ENCODE peak calls at places on chromosomes 2 and 18, in nine cellular contexts. M, L, Z, P, K, I, C, H and R are unnamed samples.

GRCh38 chr2:19667085-19667484 is 234.7 kb downstream of the TTC32 start:
- DNase-seq in M (no peak), L (peak), Z (no peak), P (no peak), K (no peak), I (no peak), C (no peak), H (no peak), R (no peak)

GRCh38 chr2:225008935-225009334 is 33.3 kb downstream of the DOCK10 start:
- DNase-seq in M (peak), L (no peak), Z (no peak), P (no peak), K (no peak), I (no peak), C (no peak), H (no peak), R (peak)

GRCh38 chr2:102425441-102426132 is 2.6 kb downstream of the IL18RAP start:
- DNase-seq in M (no peak), L (no peak), Z (no peak), P (no peak), K (no peak), I (no peak), C (no peak), H (no peak), R (no peak)

GRCh38 chr2:147826615-147827375 is 18.0 kb upstream of the ACVR2A start:
- DNase-seq in M (no peak), L (no peak), Z (no peak), P (no peak), K (no peak), I (no peak), C (no peak), H (no peak), R (no peak)

GRCh38 chr18:3528251-3528650 is 78.3 kb downstream of the TGIF1 start:
- DNase-seq in M (no peak), L (no peak), Z (no peak), P (no peak), K (no peak), I (no peak), C (no peak), H (no peak), R (no peak)

GRCh38 chr18:58639751-58640427 is 11.0 kb upstream of the ALPK2 start:
- DNase-seq in M (no peak), L (peak), Z (no peak), P (peak), K (peak), I (no peak), C (no peak), H (peak), R (no peak)

GRCh38 chr2:96143848-96144480 is 1.3 kb downstream of the DUSP2 start:
- DNase-seq in M (peak), L (no peak), Z (no peak), P (peak), K (peak), I (peak), C (peak), H (no peak), R (no peak)

GRCh38 chr2:196336715-196337617 is 165.6 kb upstream of the STK17B start:
- DNase-seq in M (peak), L (peak), Z (no peak), P (no peak), K (peak), I (peak), C (peak), H (no peak), R (peak)

GRCh38 chr2:202638710-202639109 is 3.9 kb downstream of the FAM117B start:
- DNase-seq in M (no peak), L (no peak), Z (no peak), P (no peak), K (no peak), I (no peak), C (no peak), H (no peak), R (no peak)

GRCh38 chr18:64119916-64120315 is 29.0 kb downstream of the LINC00305 start:
- DNase-seq in M (no peak), L (no peak), Z (no peak), P (no peak), K (no peak), I (no peak), C (no peak), H (no peak), R (no peak)

GRCh38 chr18:32688821-32689220 is 84.0 kb downstream of the KLHL14 start:
- DNase-seq in M (no peak), L (no peak), Z (no peak), P (no peak), K (no peak), I (no peak), C (no peak), H (no peak), R (no peak)

GRCh38 chr2:10447300-10448207 is 573 bp downstream of the ODC1 start:
- DNase-seq in M (peak), L (peak), Z (no peak), P (peak), K (peak), I (peak), C (no peak), H (no peak), R (no peak)

GRCh38 chr2:234478121-234478858 is 18.6 kb downstream of the ARL4C start:
- DNase-seq in M (peak), L (peak), Z (no peak), P (no peak), K (no peak), I (no peak), C (no peak), H (no peak), R (no peak)

GRCh38 chr2:100783986-100784385 is 36.0 kb upstream of the NPAS2 start:
- DNase-seq in M (no peak), L (no peak), Z (no peak), P (peak), K (no peak), I (no peak), C (no peak), H (no peak), R (no peak)

GRCh38 chr2:154771664-154772284 is 73.3 kb downstream of the KCNJ3 start:
- DNase-seq in M (no peak), L (no peak), Z (no peak), P (no peak), K (no peak), I (no peak), C (no peak), H (no peak), R (no peak)

GRCh38 chr2:236376566-236377244 is 112.5 kb upstream of the ASB18 start:
- DNase-seq in M (no peak), L (no peak), Z (no peak), P (no peak), K (no peak), I (no peak), C (no peak), H (no peak), R (no peak)

GRCh38 chr2:12296915-12297314 is 419.8 kb upstream of the TRIB2 start:
- DNase-seq in M (no peak), L (no peak), Z (no peak), P (no peak), K (no peak), I (no peak), C (no peak), H (no peak), R (no peak)

GRCh38 chr2:65800998-65801397 is 368.6 kb upstream of the SPRED2 start:
- DNase-seq in M (peak), L (peak), Z (no peak), P (no peak), K (no peak), I (no peak), C (no peak), H (peak), R (no peak)

GRCh38 chr2:64283641-64284371 is 139.6 kb upstream of the PELI1 start:
- DNase-seq in M (peak), L (no peak), Z (no peak), P (no peak), K (peak), I (no peak), C (peak), H (no peak), R (peak)

GRCh38 chr2:15565392-15565791 is 4.3 kb upstream of the NBAS start:
- DNase-seq in M (no peak), L (no peak), Z (no peak), P (no peak), K (no peak), I (no peak), C (no peak), H (no peak), R (no peak)

GRCh38 chr2:212906620-212907019 is 244.8 kb downstream of the IKZF2 start:
- DNase-seq in M (no peak), L (no peak), Z (no peak), P (no peak), K (no peak), I (no peak), C (no peak), H (no peak), R (no peak)

GRCh38 chr2:16727256-16727655 is 61.6 kb upstream of the CYRIA start:
- DNase-seq in M (no peak), L (peak), Z (no peak), P (no peak), K (no peak), I (no peak), C (no peak), H (no peak), R (no peak)

GRCh38 chr2:8103085-8103708 is 578.7 kb upstream of the ID2 start:
- DNase-seq in M (no peak), L (peak), Z (no peak), P (no peak), K (no peak), I (peak), C (no peak), H (no peak), R (no peak)

GRCh38 chr2:1770566-1771380 is 26.5 kb upstream of the PXDN start:
- DNase-seq in M (no peak), L (no peak), Z (no peak), P (no peak), K (no peak), I (no peak), C (no peak), H (no peak), R (no peak)

GRCh38 chr2:166700079-166700478 is 188.2 kb upstream of the XIRP2 start:
- DNase-seq in M (no peak), L (peak), Z (no peak), P (no peak), K (no peak), I (no peak), C (no peak), H (no peak), R (peak)

GRCh38 chr2:187055463-187055862 is 206.5 kb upstream of the ZSWIM2 start:
- DNase-seq in M (no peak), L (no peak), Z (no peak), P (no peak), K (no peak), I (no peak), C (no peak), H (no peak), R (no peak)

GRCh38 chr2:99555410-99555809 is 65.6 kb upstream of the REV1 start:
- DNase-seq in M (no peak), L (no peak), Z (no peak), P (no peak), K (no peak), I (no peak), C (no peak), H (no peak), R (no peak)

GRCh38 chr2:219497495-219498279 is 1.0 kb upstream of the GMPPA start:
- DNase-seq in M (peak), L (peak), Z (peak), P (peak), K (peak), I (peak), C (peak), H (peak), R (no peak)

GRCh38 chr2:160044728-160045127 is 17.7 kb downstream of the PLA2R1 start:
- DNase-seq in M (no peak), L (no peak), Z (no peak), P (no peak), K (no peak), I (no peak), C (no peak), H (no peak), R (no peak)

DNA sequence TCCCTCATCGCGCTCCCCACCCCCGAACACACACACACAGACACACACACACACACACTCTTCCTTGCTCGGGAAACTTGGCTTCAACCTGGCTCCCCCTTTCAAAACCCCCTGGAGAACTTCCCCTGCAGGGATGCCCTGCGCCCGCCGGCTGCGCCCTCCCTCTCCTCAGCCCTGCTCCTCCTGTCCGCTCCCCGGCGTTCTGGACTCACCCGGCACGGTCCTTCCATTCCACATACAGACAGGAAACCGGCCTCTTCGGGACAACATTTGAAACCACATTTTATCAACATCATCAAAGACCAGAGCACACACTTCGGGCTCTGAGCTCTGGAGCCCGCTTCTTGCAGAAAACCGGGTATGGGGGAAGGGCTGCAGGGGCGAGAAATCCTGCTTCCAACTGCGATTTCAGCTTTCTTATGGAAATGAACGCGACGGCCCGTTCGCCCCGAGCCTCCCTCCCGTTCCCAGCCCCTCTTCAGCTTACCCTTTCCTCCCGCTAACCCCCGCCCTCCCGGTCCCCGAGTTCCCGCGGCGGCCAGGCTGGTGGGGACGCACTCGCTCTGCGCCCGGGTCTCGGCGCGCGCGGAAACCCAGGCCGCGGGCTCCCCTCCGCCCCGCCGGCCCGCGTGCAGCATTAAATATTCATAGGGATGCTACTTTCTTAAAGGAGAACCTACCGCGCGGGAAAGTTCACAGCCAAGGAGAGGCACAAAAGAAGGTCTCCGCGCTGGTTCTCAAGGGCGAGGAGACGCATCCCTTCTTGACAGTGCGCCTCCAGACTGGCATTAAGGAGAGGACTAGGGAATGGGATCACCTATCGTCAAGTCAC is 18.3 kb downstream of the POU3F3 start:
- DNase-seq in M (peak), L (no peak), Z (no peak), P (no peak), K (no peak), I (peak), C (no peak), H (no peak), R (no peak)
- H3K4me3 ChIP-seq in M (peak), L (no peak), Z (no peak), P (no peak), K (no peak), I (peak), C (no peak), H (no peak), R (peak)

GRCh38 chr2:110677080-110677479 is 783 bp downstream of the BUB1 start:
- DNase-seq in M (no peak), L (no peak), Z (no peak), P (peak), K (peak), I (no peak), C (no peak), H (no peak), R (no peak)
- H3K4me3 ChIP-seq in M (peak), L (peak), Z (no peak), P (peak), K (peak), I (no peak), C (no peak), H (peak), R (peak)

GRCh38 chr2:197847666-197848401 is 43.4 kb downstream of the PLCL1 start:
- DNase-seq in M (peak), L (peak), Z (no peak), P (no peak), K (peak), I (no peak), C (no peak), H (no peak), R (peak)
- H3K4me3 ChIP-seq in M (peak), L (no peak), Z (no peak), P (no peak), K (peak), I (no peak), C (no peak), H (no peak), R (peak)

GRCh38 chr2:181895788-181896187 is 4.3 kb downstream of the ITPRID2 start:
- DNase-seq in M (no peak), L (no peak), Z (no peak), P (peak), K (no peak), I (no peak), C (no peak), H (no peak), R (no peak)

GRCh38 chr2:181891258-181891965 is at the start of gene ITPRID2:
- DNase-seq in M (peak), L (peak), Z (peak), P (peak), K (peak), I (peak), C (peak), H (peak), R (peak)

GRCh38 chr2:181894381-181894780 is 2.9 kb downstream of the ITPRID2 start:
- DNase-seq in M (no peak), L (no peak), Z (no peak), P (no peak), K (no peak), I (no peak), C (no peak), H (no peak), R (no peak)

GRCh38 chr2:181892795-181893435 is 1.4 kb downstream of the ITPRID2 start:
- DNase-seq in M (no peak), L (peak), Z (no peak), P (peak), K (no peak), I (no peak), C (no peak), H (peak), R (no peak)

GRCh38 chr2:181891966-181892794 is 650 bp downstream of the ITPRID2 start:
- DNase-seq in M (peak), L (peak), Z (peak), P (peak), K (peak), I (peak), C (peak), H (no peak), R (peak)
- H3K4me3 ChIP-seq in M (peak), L (peak), Z (peak), P (peak), K (peak), I (peak), C (peak), H (peak), R (peak)